ENCODE peak calls at places on chromosomes 7 and 10, in seven cellular contexts. I, D, J, G, Y, R and E are unnamed samples. For H3K36me3, the result is how much of the 10 kb centered on the place peaks cover.

GRCh38 chr7:21550076-21550475 is 7.2 kb downstream of the DNAH11 start:
- DNase-seq in I (no peak), D (no peak), J (no peak), G (no peak), Y (no peak), R (peak), E (no peak)

GRCh38 chr7:2461268-2462026 is 14.8 kb downstream of the GRIFIN start:
- DNase-seq in I (no peak), D (no peak), J (peak), G (no peak), Y (no peak), R (no peak), E (no peak)

GRCh38 chr10:77637474-77637985 is at the start of gene KCNMA1:
- DNase-seq in I (peak), D (peak), J (peak), G (no peak), Y (peak), R (peak), E (peak)

GRCh38 chr7:104906546-104906945 is 107.5 kb upstream of the KMT2E start:
- DNase-seq in I (no peak), D (no peak), J (no peak), G (no peak), Y (no peak), R (no peak), E (no peak)

GRCh38 chr7:63104666-63105065 is 894.0 kb upstream of the ZNF722 start:
- DNase-seq in I (no peak), D (no peak), J (no peak), G (no peak), Y (no peak), R (no peak), E (no peak)

GRCh38 chr7:30595461-30596042 is 874 bp downstream of the GARS1 start:
- DNase-seq in I (peak), D (peak), J (no peak), G (no peak), Y (peak), R (peak), E (no peak)

GRCh38 chr10:43284341-43284910 is 17.6 kb upstream of the RASGEF1A start:
- DNase-seq in I (peak), D (peak), J (peak), G (no peak), Y (peak), R (peak), E (peak)

GRCh38 chr10:1651280-1651975 is 85.9 kb downstream of the ADARB2 start:
- DNase-seq in I (no peak), D (no peak), J (no peak), G (no peak), Y (no peak), R (no peak), E (no peak)

GRCh38 chr7:143345428-143345900 is 17.0 kb downstream of the FAM131B start:
- DNase-seq in I (peak), D (no peak), J (peak), G (peak), Y (peak), R (no peak), E (peak)

GRCh38 chr7:101165958-101166602 is 711 bp upstream of the VGF start:
- DNase-seq in I (no peak), D (no peak), J (peak), G (no peak), Y (peak), R (no peak), E (no peak)

GRCh38 chr7:40283391-40283790 is 148.6 kb downstream of the SUGCT start:
- DNase-seq in I (no peak), D (no peak), J (no peak), G (no peak), Y (no peak), R (no peak), E (no peak)

GRCh38 chr7:133950856-133951255 is 176.3 kb upstream of the LRGUK start:
- DNase-seq in I (no peak), D (no peak), J (no peak), G (no peak), Y (peak), R (no peak), E (no peak)

GRCh38 chr7:134986363-134987231 is at the start of gene AGBL3:
- DNase-seq in I (peak), D (peak), J (peak), G (peak), Y (peak), R (peak), E (peak)

GRCh38 chr7:95002726-95003125 is 95.3 kb downstream of the PPP1R9A start:
- DNase-seq in I (no peak), D (no peak), J (no peak), G (no peak), Y (no peak), R (peak), E (no peak)

GRCh38 chr7:116225860-116226259 is 15.5 kb downstream of the TES start:
- DNase-seq in I (no peak), D (no peak), J (no peak), G (no peak), Y (no peak), R (no peak), E (no peak)

GRCh38 chr10:110865184-110865803 is 6.4 kb upstream of the PDCD4 start:
- DNase-seq in I (peak), D (no peak), J (peak), G (no peak), Y (no peak), R (peak), E (peak)

GRCh38 chr10:34732926-34733325 is 82.2 kb downstream of the PARD3 start:
- DNase-seq in I (peak), D (no peak), J (peak), G (peak), Y (peak), R (peak), E (no peak)

GRCh38 chr7:155518633-155519032 is 27.7 kb downstream of the CNPY1 start:
- DNase-seq in I (no peak), D (no peak), J (no peak), G (no peak), Y (no peak), R (no peak), E (no peak)

GRCh38 chr10:50396491-50397311 is 145.4 kb upstream of the ASAH2 start:
- DNase-seq in I (peak), D (no peak), J (no peak), G (no peak), Y (no peak), R (peak), E (no peak)

GRCh38 chr10:69217119-69217754 is 2.9 kb upstream of the HKDC1 start:
- DNase-seq in I (peak), D (no peak), J (no peak), G (peak), Y (no peak), R (peak), E (peak)

GRCh38 chr7:1610678-1611302 is 41.0 kb upstream of the PSMG3 start:
- DNase-seq in I (no peak), D (no peak), J (no peak), G (no peak), Y (no peak), R (no peak), E (no peak)

GRCh38 chr10:8444630-8445029 is 390.1 kb downstream of the GATA3 start:
- DNase-seq in I (no peak), D (no peak), J (peak), G (no peak), Y (peak), R (peak), E (peak)

GRCh38 chr10:31075434-31075833 is 43.8 kb upstream of the ZNF438 start:
- DNase-seq in I (peak), D (no peak), J (no peak), G (no peak), Y (no peak), R (peak), E (no peak)

GRCh38 chr7:34087892-34088891 is 182.9 kb downstream of the BMPER start:
- DNase-seq in I (peak), D (peak), J (peak), G (peak), Y (peak), R (peak), E (peak)

DNA sequence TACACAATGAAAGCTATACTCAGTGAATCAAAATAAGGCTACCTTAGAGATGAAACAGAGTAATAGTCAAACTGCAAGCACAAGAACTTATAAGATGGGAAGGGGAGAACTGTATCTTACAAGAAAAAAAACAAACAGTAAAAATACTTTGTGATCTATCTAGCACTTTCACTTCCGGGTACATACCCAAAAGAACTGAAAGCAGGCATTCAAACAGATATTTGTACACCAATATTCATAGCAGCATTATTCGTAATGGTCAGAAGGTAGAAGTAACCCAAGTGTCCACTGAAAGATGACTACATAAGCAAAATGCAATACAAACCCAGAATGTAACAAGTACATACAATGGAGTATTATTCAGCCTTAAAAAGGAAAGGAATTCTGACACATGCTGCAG is 18.0 kb downstream of the FAM204A start:
- DNase-seq in I (no peak), D (no peak), J (no peak), G (no peak), Y (no peak), R (no peak), E (no peak)
- H3K36me3 ChIP-seq in I (under half), D (under half), J (under half), G (under half), Y (under half), R (under half), E (under half)

GRCh38 chr7:26197153-26198115 is 3.1 kb downstream of the HNRNPA2B1 start:
- DNase-seq in I (peak), D (no peak), J (no peak), G (no peak), Y (no peak), R (no peak), E (no peak)

GRCh38 chr7:26200113-26200443 is 468 bp downstream of the HNRNPA2B1 start:
- DNase-seq in I (peak), D (peak), J (peak), G (no peak), Y (peak), R (peak), E (peak)

GRCh38 chr7:26198133-26198780 is 2.3 kb downstream of the HNRNPA2B1 start:
- DNase-seq in I (peak), D (peak), J (peak), G (no peak), Y (peak), R (peak), E (peak)

GRCh38 chr7:26199301-26200112 is 1.0 kb downstream of the HNRNPA2B1 start:
- DNase-seq in I (peak), D (peak), J (peak), G (no peak), Y (peak), R (no peak), E (peak)

DNA sequence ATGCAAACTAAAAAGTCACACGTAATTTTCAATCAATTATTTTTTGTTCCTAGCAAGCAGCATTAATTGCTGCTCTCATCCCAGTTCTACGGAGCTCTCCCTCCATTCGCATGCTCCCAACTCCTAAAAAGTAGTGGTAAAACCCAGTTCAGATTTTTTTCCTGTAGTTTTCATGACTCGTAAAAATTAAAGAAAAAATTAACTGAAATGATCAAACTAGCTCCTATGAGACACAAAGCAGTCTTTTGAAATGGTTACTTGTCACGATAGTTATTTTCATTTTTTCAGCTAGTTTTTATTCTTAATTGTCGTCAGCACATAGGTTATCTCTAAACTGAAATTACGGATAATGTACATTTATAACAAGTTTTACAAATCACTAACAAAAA is 1.8 kb downstream of the HNRNPA2B1 start:
- DNase-seq in I (no peak), D (no peak), J (no peak), G (no peak), Y (no peak), R (no peak), E (no peak)
- TF ChIP-seq EZH2 in I (no peak), D (no peak), J (no peak), G (no peak), Y (no peak), R (no peak), E (no peak)

DNA sequence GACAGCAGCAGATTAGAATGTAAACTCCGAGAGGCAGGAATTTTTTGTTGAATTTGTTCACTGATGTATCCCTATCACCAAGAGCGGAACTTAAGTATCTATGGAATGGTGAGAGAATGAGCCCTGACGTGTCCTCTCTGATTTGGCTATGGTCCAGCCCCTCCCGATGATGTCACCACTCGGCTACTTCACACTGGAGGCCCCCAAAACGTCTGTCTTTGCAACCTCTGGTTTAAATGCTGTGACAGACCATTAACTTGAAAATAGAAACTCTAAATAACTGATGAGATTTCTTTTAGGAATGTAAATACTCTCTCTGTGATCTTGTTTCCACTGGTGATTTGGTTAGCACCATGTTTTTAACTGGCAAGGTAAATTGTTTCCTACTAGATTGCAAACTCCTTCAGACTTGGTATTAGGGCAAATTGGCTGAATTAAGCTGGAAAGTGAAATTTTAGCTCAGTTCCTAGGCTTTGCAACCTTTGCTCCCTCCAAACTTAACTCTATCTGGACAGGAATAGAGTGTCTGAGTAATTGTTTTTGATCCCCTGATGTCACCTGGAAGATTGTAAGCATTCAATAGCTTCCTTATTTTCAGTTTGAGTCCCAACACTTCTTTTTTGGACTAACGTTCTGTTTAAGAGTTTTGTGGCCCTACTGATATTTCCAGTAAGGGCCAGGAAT is 19.1 kb downstream of the SLC16A12 start:
- DNase-seq in I (peak), D (no peak), J (no peak), G (no peak), Y (peak), R (peak), E (peak)
- TF ChIP-seq EZH2phosphoT487 in I (no peak), D (no peak), J (no peak), G (no peak), Y (no peak), R (no peak), E (no peak)

DNA sequence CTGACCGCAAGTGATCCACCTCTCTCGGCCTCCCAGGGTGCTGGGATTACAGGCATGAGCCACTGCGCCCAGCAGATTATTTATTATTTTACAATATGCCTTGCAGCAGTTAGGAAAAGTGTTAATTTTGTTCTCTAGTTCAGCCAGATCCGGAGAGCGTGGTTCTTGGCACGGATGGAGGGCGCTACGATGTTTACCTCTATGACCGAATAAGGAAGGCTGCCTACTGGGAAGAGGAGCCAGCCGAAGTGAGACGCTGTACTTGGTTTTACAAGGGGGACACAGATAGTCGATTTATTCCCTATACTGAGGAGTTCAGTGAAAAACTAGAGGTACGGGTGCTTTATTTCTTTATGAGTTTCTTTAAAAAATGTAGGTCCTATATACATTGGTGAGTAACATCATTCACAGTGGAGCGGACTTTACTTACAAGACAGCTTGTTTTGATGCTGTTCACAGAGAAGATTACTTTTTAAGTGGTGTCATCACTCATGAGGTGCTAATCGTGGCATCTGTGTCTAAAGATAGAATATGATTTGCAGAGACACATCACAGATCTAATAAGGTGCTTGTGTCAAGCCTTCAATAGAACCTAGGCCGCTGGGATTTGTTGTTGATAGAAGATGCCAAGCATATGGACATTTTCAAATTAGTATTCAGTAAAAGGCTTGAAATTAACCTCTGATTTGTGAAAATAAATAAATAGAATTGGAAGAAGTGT is 11.6 kb downstream of the SEC23IP start:
- DNase-seq in I (no peak), D (no peak), J (no peak), G (no peak), Y (no peak), R (no peak), E (no peak)
- H3K36me3 ChIP-seq in I (under half), D (under half), J (under half), G (half or more), Y (under half), R (under half), E (under half)